ENCODE peak calls at places on chromosomes 6 and 20, in six cellular contexts. R is AG04449, C is cardiac fibroblast, V is GM23248, B is psoas muscle, W is NT2/D1. Z is an unnamed sample.

GRCh38 chr6:105363100-105363754 is 39.7 kb downstream of the PREP start:
- DNase-seq in R (no peak), C (peak), V (peak), B (no peak), W (no peak), Z (no peak)

GRCh38 chr6:105781248-105781647 is 304.9 kb upstream of the PRDM1 start:
- DNase-seq in R (no peak), C (no peak), V (no peak), B (peak), W (no peak), Z (peak)

GRCh38 chr6:49553353-49553752 is 2.9 kb downstream of the C6orf141 start:
- DNase-seq in R (no peak), C (no peak), V (peak), B (no peak), W (no peak), Z (peak)

GRCh38 chr20:36085686-36086267 is 68.8 kb upstream of the EPB41L1 start:
- DNase-seq in R (no peak), C (peak), V (peak), B (no peak), W (no peak), Z (peak)

GRCh38 chr6:53492860-53493634 is 51.9 kb downstream of the GCLC start:
- DNase-seq in R (no peak), C (peak), V (peak), B (no peak), W (no peak), Z (no peak)

GRCh38 chr6:50826803-50827202 is 8.1 kb downstream of the TFAP2B start:
- DNase-seq in R (no peak), C (no peak), V (no peak), B (no peak), W (no peak), Z (no peak)

GRCh38 chr20:33791959-33792597 is 19.1 kb upstream of the CHMP4B start:
- DNase-seq in R (no peak), C (peak), V (peak), B (peak), W (no peak), Z (peak)

GRCh38 chr20:44720994-44721784 is 6.0 kb downstream of the CCN5 start:
- DNase-seq in R (no peak), C (peak), V (peak), B (peak), W (no peak), Z (no peak)

GRCh38 chr20:47318596-47319516 is 37.6 kb downstream of the ZMYND8 start:
- DNase-seq in R (no peak), C (peak), V (peak), B (peak), W (peak), Z (peak)

GRCh38 chr20:2736441-2736840 is 43.9 kb downstream of the EBF4 start:
- DNase-seq in R (no peak), C (no peak), V (no peak), B (no peak), W (no peak), Z (no peak)

GRCh38 chr6:4533576-4533975 is 242.6 kb upstream of the CDYL start:
- DNase-seq in R (no peak), C (no peak), V (no peak), B (no peak), W (no peak), Z (no peak)

GRCh38 chr20:57126481-57127092 is 139.9 kb downstream of the BMP7 start:
- DNase-seq in R (no peak), C (no peak), V (no peak), B (no peak), W (no peak), Z (peak)

GRCh38 chr6:142444388-142444787 is 142.6 kb downstream of the ADGRG6 start:
- DNase-seq in R (no peak), C (no peak), V (peak), B (no peak), W (no peak), Z (no peak)

GRCh38 chr6:85462673-85463072 is 12.8 kb downstream of the NT5E start:
- DNase-seq in R (no peak), C (no peak), V (no peak), B (no peak), W (no peak), Z (no peak)

GRCh38 chr20:1890469-1891262 is 4.5 kb upstream of the SIRPA start:
- DNase-seq in R (no peak), C (no peak), V (no peak), B (peak), W (no peak), Z (no peak)

GRCh38 chr6:40798069-40798770 is 211.1 kb upstream of the LRFN2 start:
- DNase-seq in R (no peak), C (no peak), V (no peak), B (no peak), W (peak), Z (no peak)

GRCh38 chr20:53937929-53938367 is 132.4 kb downstream of the BCAS1 start:
- DNase-seq in R (no peak), C (no peak), V (no peak), B (no peak), W (no peak), Z (no peak)

GRCh38 chr6:39152247-39152646 is 37.3 kb upstream of the SAYSD1 start:
- DNase-seq in R (no peak), C (no peak), V (no peak), B (no peak), W (no peak), Z (no peak)

GRCh38 chr6:86154852-86155251 is 512.2 kb upstream of the SYNCRIP start:
- DNase-seq in R (no peak), C (no peak), V (no peak), B (no peak), W (no peak), Z (no peak)

GRCh38 chr6:88177961-88178464 is 11.9 kb upstream of the CNR1 start:
- DNase-seq in R (no peak), C (peak), V (peak), B (no peak), W (no peak), Z (no peak)

GRCh38 chr6:15036690-15037245 is 209.1 kb upstream of the JARID2 start:
- DNase-seq in R (no peak), C (no peak), V (no peak), B (peak), W (no peak), Z (peak)

GRCh38 chr6:105560611-105561066 is 157.8 kb upstream of the PREP start:
- DNase-seq in R (no peak), C (no peak), V (peak), B (no peak), W (no peak), Z (no peak)

GRCh38 chr6:43107344-43108062 is 31.4 kb downstream of the PTK7 start:
- DNase-seq in R (no peak), C (no peak), V (no peak), B (no peak), W (no peak), Z (no peak)

GRCh38 chr6:169646906-169647567 is 54.8 kb downstream of the WDR27 start:
- DNase-seq in R (no peak), C (no peak), V (no peak), B (no peak), W (no peak), Z (no peak)

GRCh38 chr6:54299542-54300269 is 8.5 kb upstream of the TINAG start:
- DNase-seq in R (no peak), C (peak), V (peak), B (no peak), W (no peak), Z (no peak)

DNA sequence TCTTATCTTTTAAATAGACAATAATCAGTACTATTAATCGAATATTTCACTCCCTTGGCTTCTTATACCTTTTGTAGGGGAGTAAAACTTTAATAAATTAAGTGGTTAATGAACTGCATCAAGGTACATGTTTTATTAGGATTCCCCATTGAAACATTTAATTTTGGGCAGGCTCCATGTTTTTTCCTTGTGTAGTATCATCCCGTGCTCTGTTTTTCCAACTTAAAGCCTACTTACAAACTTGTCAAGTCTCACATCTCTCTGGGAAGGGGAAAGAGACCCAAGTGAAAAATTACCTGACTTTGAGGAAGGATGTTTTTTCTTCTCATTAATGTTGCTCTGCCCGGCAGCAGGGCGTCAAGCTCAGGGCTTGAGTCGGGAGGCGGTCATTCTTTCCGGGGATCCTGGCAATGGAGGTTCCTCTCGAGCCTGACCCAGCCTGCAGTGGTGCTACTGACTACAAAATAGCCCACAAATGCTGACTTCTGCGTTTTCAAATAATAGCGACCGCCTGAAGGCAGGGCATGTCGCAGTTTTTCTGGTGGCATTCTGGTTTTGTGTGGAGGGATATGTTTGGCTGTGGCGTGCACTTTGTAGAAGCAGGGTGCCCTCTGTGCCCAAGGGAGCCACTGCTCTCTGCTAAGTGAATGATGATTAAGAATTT is 2.4 kb downstream of the DSP start:
- DNase-seq in R (no peak), C (no peak), V (no peak), B (no peak), W (no peak), Z (no peak)
- H3K4me3 ChIP-seq in R (peak), C (peak), V (peak), B (no peak), W (peak), Z (peak)

DNA sequence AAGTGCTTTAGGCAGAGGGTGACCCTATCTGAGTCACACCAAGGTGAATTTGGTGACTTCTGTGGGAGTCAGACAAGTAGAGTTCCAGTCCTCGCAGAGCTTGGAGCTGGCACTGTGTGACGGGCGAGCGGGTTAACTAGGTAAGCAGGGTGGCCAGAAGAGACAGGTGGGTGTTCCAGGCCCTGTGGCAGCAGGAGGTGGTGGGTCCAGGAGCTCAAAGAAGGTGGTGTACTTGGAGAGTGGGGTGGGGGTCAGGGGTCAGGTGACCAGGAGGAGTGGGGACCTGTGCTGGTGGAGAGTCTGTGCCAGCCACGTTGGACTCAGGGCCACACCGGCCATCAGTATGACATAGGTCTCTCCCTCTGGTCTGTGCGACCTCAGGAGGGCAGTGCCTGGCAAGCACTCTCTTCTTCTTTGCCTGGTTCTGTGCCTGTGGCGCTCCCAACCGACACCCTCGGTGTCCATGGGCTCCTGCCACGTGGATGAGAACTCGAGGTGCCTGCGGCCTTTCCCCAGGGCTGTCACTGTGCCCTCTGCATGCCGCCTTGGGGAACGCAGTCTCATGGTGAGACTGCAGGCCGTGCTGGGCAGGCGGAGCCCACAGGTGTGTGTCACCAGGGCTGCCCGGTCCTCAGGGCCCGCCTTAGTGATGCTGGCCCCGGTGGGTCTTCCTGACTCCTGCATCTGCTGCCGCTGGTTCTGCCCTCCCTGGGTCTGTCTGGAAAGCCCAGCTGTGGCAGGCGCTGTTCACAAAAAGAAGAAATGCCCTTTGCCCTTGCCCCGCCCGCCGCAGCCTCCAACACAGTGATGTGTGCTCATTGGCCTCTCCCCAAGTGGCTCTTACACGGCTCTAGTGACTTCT is 1.6 kb downstream of the MRGBP start:
- DNase-seq in R (no peak), C (no peak), V (no peak), B (no peak), W (no peak), Z (no peak)
- H3K4me3 ChIP-seq in R (peak), C (no peak), V (no peak), B (peak), W (no peak), Z (no peak)

DNA sequence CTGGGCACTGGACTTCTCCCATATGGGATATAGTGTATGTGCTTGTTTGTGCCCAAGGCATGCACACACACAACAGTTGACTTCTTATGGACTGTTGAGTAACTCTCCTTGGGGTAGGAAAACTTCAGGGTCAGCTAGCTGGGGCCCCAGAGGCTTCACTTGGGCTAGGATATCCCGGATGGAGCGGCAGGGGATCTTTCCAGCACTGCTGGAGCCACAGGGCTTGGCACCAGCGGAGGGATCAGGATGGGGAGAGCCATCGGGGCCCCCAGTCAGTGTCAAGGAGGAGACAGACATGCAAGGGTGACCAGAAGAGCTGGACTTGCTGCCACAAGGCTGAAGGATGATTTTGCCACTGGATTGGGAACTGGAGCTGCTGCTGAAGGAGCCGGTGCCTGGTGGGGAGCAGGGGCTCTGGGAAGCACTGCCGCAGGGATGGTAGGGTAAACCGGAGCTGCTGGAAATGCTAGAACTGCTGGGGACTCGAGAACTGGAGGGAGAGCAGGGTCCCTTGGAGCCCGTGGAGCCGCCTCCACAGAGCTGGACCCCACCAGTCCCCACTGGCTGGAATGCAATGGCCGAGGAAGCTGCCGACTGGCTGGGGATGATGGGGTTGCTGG is 1.5 kb downstream of the PSORS1C1 start:
- DNase-seq in R (no peak), C (no peak), V (no peak), B (no peak), W (no peak), Z (no peak)
- H3K4me3 ChIP-seq in R (no peak), C (no peak), V (no peak), B (no peak), W (no peak), Z (no peak)

GRCh38 chr6:31945154-31945506 is 765 bp upstream of the CFB start:
- DNase-seq in R (no peak), C (no peak), V (no peak), B (no peak), W (no peak), Z (no peak)
- H3K4me3 ChIP-seq in R (no peak), C (no peak), V (peak), B (no peak), W (no peak), Z (no peak)

GRCh38 chr20:51022803-51023616 is at the start of gene KCNG1:
- DNase-seq in R (no peak), C (peak), V (peak), B (peak), W (peak), Z (peak)
- H3K4me3 ChIP-seq in R (peak), C (peak), V (peak), B (peak), W (peak), Z (peak)

Z was measured in trophoblast cell.